ENCODE peak calls at places on chromosomes 5 and 9, in seven cellular contexts. X is IMR-90, E is neuronal stem cell, V is mesendoderm, J is H9, D is H1, N is trophoblast cell. F is an unnamed sample.
A peak's percentile ranks its signal among the peaks of the same experiment; 100 is the strongest.

GRCh38 chr9:111842313-111842712 is 47.6 kb upstream of the SHOC1 start:
- DNase-seq in X (no peak), E (no peak), V (no peak), J (no peak), D (no peak), N (no peak), F (peak; percentile 41)

GRCh38 chr5:152271420-152271819 is 133.7 kb downstream of the NMUR2 start:
- DNase-seq in X (no peak), E (peak; percentile 12), V (peak; percentile 68), J (peak; percentile 34), D (no peak), N (peak; percentile 36), F (no peak)

GRCh38 chr5:172683696-172684464 is 42.8 kb downstream of the NEURL1B start:
- DNase-seq in X (no peak), E (no peak), V (peak; percentile 51), J (peak; percentile 68), D (no peak), N (no peak), F (no peak)

GRCh38 chr5:126462239-126463014 is 39.2 kb downstream of the GRAMD2B start:
- DNase-seq in X (peak; percentile 40), E (no peak), V (no peak), J (no peak), D (no peak), N (no peak), F (no peak)

GRCh38 chr9:2260401-2261306 is 245.5 kb downstream of the SMARCA2 start:
- DNase-seq in X (peak; percentile 45), E (no peak), V (no peak), J (no peak), D (no peak), N (no peak), F (no peak)

GRCh38 chr5:35681911-35682310 is 64.2 kb downstream of the SPEF2 start:
- DNase-seq in X (no peak), E (no peak), V (no peak), J (no peak), D (no peak), N (no peak), F (no peak)

GRCh38 chr5:81825237-81825636 is 74.3 kb upstream of the SSBP2 start:
- DNase-seq in X (peak; percentile 72), E (no peak), V (no peak), J (no peak), D (no peak), N (peak; percentile 93), F (peak; percentile 70)

GRCh38 chr5:9283021-9283420 is 262.9 kb downstream of the SEMA5A start:
- DNase-seq in X (peak; percentile 52), E (no peak), V (no peak), J (no peak), D (no peak), N (no peak), F (peak; percentile 46)

GRCh38 chr9:35757527-35758275 is 3.6 kb upstream of the MSMP start:
- DNase-seq in X (no peak), E (no peak), V (peak; percentile 75), J (no peak), D (no peak), N (no peak), F (peak; percentile 11)

GRCh38 chr9:95570150-95570549 is 53.4 kb upstream of the PTCH1 start:
- DNase-seq in X (peak; percentile 23), E (no peak), V (peak; percentile 85), J (no peak), D (no peak), N (no peak), F (peak; percentile 55)

GRCh38 chr5:88732181-88732633 is 150.8 kb downstream of the MEF2C start:
- DNase-seq in X (no peak), E (no peak), V (no peak), J (no peak), D (no peak), N (no peak), F (peak; percentile 17)

GRCh38 chr9:34163439-34163838 is 15.4 kb upstream of the UBAP1 start:
- DNase-seq in X (peak; percentile 32), E (no peak), V (no peak), J (no peak), D (no peak), N (no peak), F (no peak)

GRCh38 chr5:102313907-102314306 is 17.8 kb upstream of the SLCO4C1 start:
- DNase-seq in X (no peak), E (no peak), V (peak; percentile 29), J (no peak), D (no peak), N (peak; percentile 19), F (no peak)

GRCh38 chr5:85591311-85591710 is 1026.4 kb upstream of the COX7C start:
- DNase-seq in X (no peak), E (no peak), V (peak; percentile 62), J (no peak), D (no peak), N (no peak), F (no peak)

GRCh38 chr5:5374034-5374715 is 48.3 kb upstream of the ICE1 start:
- DNase-seq in X (peak; percentile 29), E (no peak), V (no peak), J (no peak), D (no peak), N (no peak), F (peak; percentile 32)

GRCh38 chr5:109692011-109692410 is 2.3 kb downstream of the MAN2A1 start:
- DNase-seq in X (peak; percentile 64), E (no peak), V (no peak), J (no peak), D (no peak), N (no peak), F (peak; percentile 63)

GRCh38 chr5:119322312-119322947 is 33.4 kb upstream of the TNFAIP8 start:
- DNase-seq in X (no peak), E (no peak), V (peak; percentile 58), J (no peak), D (no peak), N (peak; percentile 57), F (no peak)

GRCh38 chr5:54835642-54836041 is 149.8 kb downstream of the ESM1 start:
- DNase-seq in X (peak; percentile 90), E (no peak), V (no peak), J (no peak), D (no peak), N (no peak), F (peak; percentile 76)

GRCh38 chr5:130529111-130529510 is 624.8 kb downstream of the CHSY3 start:
- DNase-seq in X (no peak), E (no peak), V (no peak), J (no peak), D (no peak), N (no peak), F (no peak)

GRCh38 chr5:98541641-98542040 is 231.8 kb upstream of the RGMB start:
- DNase-seq in X (no peak), E (no peak), V (no peak), J (no peak), D (no peak), N (no peak), F (no peak)

GRCh38 chr9:128512820-128513219 is 8.3 kb downstream of the GLE1 start:
- DNase-seq in X (no peak), E (no peak), V (no peak), J (no peak), D (no peak), N (no peak), F (no peak)
- H2BK120ac ChIP-seq in X (no peak overlapping the region), E (no peak overlapping the region), V (no peak overlapping the region), J (no peak overlapping the region), D (no peak overlapping the region), N (no peak overlapping the region), F (no peak overlapping the region)

DNA sequence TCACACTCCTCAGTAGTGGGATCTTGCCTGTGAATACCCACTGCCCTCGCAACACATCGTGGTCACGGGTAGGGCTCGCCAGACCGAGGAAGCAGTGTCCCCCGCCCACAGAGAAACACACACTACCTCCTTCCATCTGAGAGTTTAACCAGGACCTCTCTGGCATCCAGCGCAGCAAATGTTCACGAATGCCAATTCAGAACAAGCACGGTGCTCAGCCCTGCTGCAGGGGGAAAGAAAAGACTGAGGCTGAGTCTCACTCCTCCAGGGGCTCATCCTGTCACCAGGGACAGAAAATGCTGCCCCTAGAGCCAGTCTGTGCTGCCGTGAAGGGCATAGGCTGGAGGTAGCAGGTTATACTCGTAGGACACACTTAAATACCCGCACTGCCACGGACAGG is 42.4 kb upstream of the SYNPO start:
- DNase-seq in X (no peak), E (no peak), V (no peak), J (no peak), D (no peak), N (no peak), F (no peak)
- H3K27ac ChIP-seq in X (no peak overlapping the region), E (no peak overlapping the region), V (no peak overlapping the region), J (no peak overlapping the region), D (no peak overlapping the region), N (no peak overlapping the region), F (no peak overlapping the region)

DNA sequence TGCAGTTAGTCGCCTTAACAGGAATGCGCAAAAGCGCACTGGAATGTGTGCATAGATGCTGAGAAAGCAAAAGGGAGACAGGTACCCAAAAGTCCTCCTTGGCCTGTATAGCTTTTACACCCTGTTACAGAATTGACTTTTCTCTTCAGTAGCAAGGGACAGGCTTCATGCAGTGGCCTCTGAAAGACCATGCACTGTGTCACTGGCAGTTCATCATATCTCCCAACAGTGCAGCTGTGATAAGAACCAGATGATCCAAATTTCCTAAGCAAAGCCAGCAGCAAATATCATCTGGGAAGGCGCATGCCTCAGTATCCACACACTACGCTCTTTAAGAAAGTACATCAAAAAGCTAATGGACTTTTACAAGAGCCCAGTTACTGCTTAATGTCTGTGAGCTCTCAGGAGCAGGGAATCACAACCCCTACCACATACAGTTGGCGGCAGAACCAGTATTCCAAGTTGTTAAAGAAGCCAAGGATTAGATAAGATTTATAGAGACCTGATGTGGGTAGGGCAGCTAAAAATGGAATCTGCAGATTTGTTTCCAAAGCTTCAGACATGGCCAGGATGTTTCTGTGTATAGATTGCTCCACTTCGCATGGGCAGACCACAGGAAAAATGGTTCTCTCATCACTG is 25.1 kb downstream of the ADAMTSL1 start:
- DNase-seq in X (no peak), E (no peak), V (no peak), J (no peak), D (no peak), N (no peak), F (no peak)
- H2BK120ac ChIP-seq in X (no peak overlapping the region), E (no peak overlapping the region), V (no peak overlapping the region), J (no peak overlapping the region), D (no peak overlapping the region), N (no peak overlapping the region), F (no peak overlapping the region)

GRCh38 chr5:169581580-169582227 is 1.9 kb upstream of the SPDL1 start:
- DNase-seq in X (peak; percentile 61), E (peak; percentile 44), V (peak; percentile 69), J (peak; percentile 50), D (no peak), N (peak; percentile 62), F (peak; percentile 76)

GRCh38 chr5:169576181-169576598 is 7.4 kb upstream of the SPDL1 start:
- DNase-seq in X (peak; percentile 87), E (no peak), V (no peak), J (no peak), D (no peak), N (peak; percentile 57), F (peak; percentile 57)

GRCh38 chr5:169574147-169574646 is 9.4 kb upstream of the SPDL1 start:
- DNase-seq in X (no peak), E (no peak), V (no peak), J (no peak), D (no peak), N (no peak), F (no peak)

GRCh38 chr5:169580964-169581363 is 2.6 kb upstream of the SPDL1 start:
- DNase-seq in X (no peak), E (no peak), V (no peak), J (no peak), D (no peak), N (no peak), F (no peak)

DNA sequence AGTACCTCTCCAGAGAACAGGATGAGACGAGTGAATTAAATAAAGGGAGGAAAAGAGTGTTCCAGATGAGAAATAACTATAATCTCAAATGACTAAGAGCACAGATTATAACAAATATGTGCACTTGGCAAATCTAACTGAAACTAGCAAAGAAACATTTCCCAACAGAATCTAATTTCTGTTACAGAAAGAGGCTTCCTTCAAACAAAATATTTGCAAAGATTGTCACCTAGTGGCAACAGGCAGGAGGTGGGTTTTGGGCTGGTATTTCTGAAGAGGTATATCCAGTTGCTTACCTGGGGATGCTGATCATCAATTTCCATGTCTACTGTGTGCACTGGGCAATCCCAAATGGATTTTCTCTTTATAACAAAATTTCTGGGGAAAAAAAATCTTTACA is 5.6 kb upstream of the SPDL1 start:
- DNase-seq in X (no peak), E (no peak), V (no peak), J (no peak), D (no peak), N (no peak), F (no peak)
- H3K27ac ChIP-seq in X (no peak overlapping the region), E (no peak overlapping the region), V (no peak overlapping the region), J (no peak overlapping the region), D (no peak overlapping the region), N (no peak overlapping the region), F (no peak overlapping the region)